ENCODE peak calls at places on chromosomes 3 and 15, in six cellular contexts. T is NCI-H1694 treated with DMSO at 0.1 percent for 48 hours; E is left ventricle myocardium inferior; D is NCI-H774; G is stimulated activated CD4-positive, alpha-beta T cell treated with anti-CD3 and anti-CD28 coated beads, Interleukin-2, amount 100 ng/mL, for 48 hours; R is H7. J is an unnamed sample.
A peak's percentile ranks its signal among the peaks of the same experiment; 100 is the strongest.

GRCh38 chr15:65533057-65533752 is 2.9 kb downstream of the HACD3 start:
- DNase-seq in E (no peak), D (no peak), G (no peak), R (no peak), T (no peak), J (peak; percentile 67)

GRCh38 chr3:135449046-135449445 is 516.5 kb upstream of the PPP2R3A start:
- DNase-seq in G (no peak), E (no peak), R (no peak), T (no peak), D (no peak), J (no peak)

GRCh38 chr15:66702770-66703539 is 919 bp downstream of the SMAD6 start:
- DNase-seq in D (no peak), E (peak; percentile 27), T (no peak), G (no peak), R (peak; percentile 75), J (no peak)

GRCh38 chr15:65077981-65078352 is 1.4 kb downstream of the KBTBD13 start:
- DNase-seq in D (no peak), T (no peak), G (peak; percentile 51), R (peak; percentile 93), E (peak; percentile 72), J (peak; percentile 93)

GRCh38 chr3:8458235-8458634 is 43.4 kb upstream of the LMCD1 start:
- DNase-seq in T (no peak), D (no peak), E (no peak), R (no peak), G (no peak), J (no peak)

GRCh38 chr3:28124882-28125281 is 116.5 kb upstream of the CMC1 start:
- DNase-seq in G (no peak), D (no peak), R (no peak), T (no peak), E (no peak), J (no peak)

GRCh38 chr15:71015342-71015741 is 99.9 kb upstream of the THSD4 start:
- DNase-seq in E (no peak), G (no peak), R (no peak), D (no peak), T (no peak), J (no peak)

GRCh38 chr15:68400066-68400456 is 31.9 kb downstream of the ITGA11 start:
- DNase-seq in G (no peak), E (no peak), R (no peak), D (no peak), T (no peak), J (no peak)

GRCh38 chr15:68113273-68113672 is 59.2 kb downstream of the PIAS1 start:
- DNase-seq in G (no peak), T (no peak), D (no peak), R (no peak), E (no peak), J (peak; percentile 41)

GRCh38 chr3:13119471-13120220 is 46.4 kb upstream of the IQSEC1 start:
- DNase-seq in D (no peak), R (no peak), E (no peak), G (no peak), T (no peak), J (no peak)

GRCh38 chr3:32440481-32441350 is 49.1 kb downstream of the CMTM7 start:
- DNase-seq in E (no peak), T (no peak), R (no peak), D (no peak), G (no peak), J (no peak)

GRCh38 chr3:12815719-12816118 is 19.2 kb downstream of the CAND2 start:
- DNase-seq in E (no peak), D (no peak), T (no peak), R (peak; percentile 84), G (no peak), J (no peak)

GRCh38 chr15:58501636-58502178 is 69.9 kb downstream of the LIPC start:
- DNase-seq in D (no peak), T (no peak), E (no peak), R (no peak), G (no peak), J (no peak)

GRCh38 chr3:125310623-125311076 is 64.5 kb downstream of the ZNF148 start:
- DNase-seq in T (no peak), R (peak; percentile 10), D (no peak), E (no peak), G (peak; percentile 31), J (peak; percentile 61)

GRCh38 chr3:9153763-9154601 is 95.5 kb downstream of the SRGAP3 start:
- DNase-seq in E (peak; percentile 33), D (no peak), R (peak; percentile 63), G (no peak), T (no peak), J (no peak)

GRCh38 chr3:139578783-139579182 is 39.2 kb upstream of the RBP1 start:
- DNase-seq in G (no peak), T (no peak), R (no peak), E (no peak), D (no peak), J (no peak)

GRCh38 chr3:146371902-146372301 is 97.5 kb downstream of the PLSCR2 start:
- DNase-seq in D (no peak), G (no peak), E (no peak), T (no peak), R (no peak), J (no peak)

GRCh38 chr15:31470756-31471155 is 144.1 kb downstream of the KLF13 start:
- DNase-seq in T (no peak), D (no peak), E (no peak), G (no peak), R (no peak), J (no peak)

GRCh38 chr3:125032100-125032643 is 23.6 kb downstream of the HEG1 start:
- DNase-seq in R (no peak), G (no peak), T (no peak), E (no peak), D (no peak), J (no peak)

GRCh38 chr3:73804204-73804603 is 179.5 kb upstream of the PDZRN3 start:
- DNase-seq in T (no peak), D (no peak), R (no peak), G (no peak), E (no peak), J (peak; percentile 41)

GRCh38 chr3:129919357-129919756 is 25.8 kb upstream of the TMCC1 start:
- DNase-seq in D (no peak), G (no peak), E (no peak), R (no peak), T (no peak), J (no peak)

GRCh38 chr3:135238201-135238600 is 443.1 kb downstream of the EPHB1 start:
- DNase-seq in T (peak; percentile 38), R (no peak), E (no peak), D (no peak), G (no peak), J (no peak)

GRCh38 chr3:42745776-42746454 is 27.1 kb downstream of the CCDC13 start:
- DNase-seq in E (no peak), G (no peak), D (no peak), R (no peak), T (no peak), J (no peak)

GRCh38 chr3:161560006-161560637 is 63.5 kb downstream of the OTOL1 start:
- DNase-seq in R (peak; percentile 14), G (no peak), E (peak; percentile 18), T (peak; percentile 25), D (peak; percentile 57), J (no peak)

GRCh38 chr3:160330111-160330510 is 68.9 kb downstream of the IFT80 start:
- DNase-seq in E (no peak), R (no peak), D (no peak), G (no peak), T (no peak), J (no peak)